ENCODE peak calls at places on chromosome 2, in eight cellular contexts. One of them, this sample, is unnamed.

GRCh38 chr2:100655936-100656534 is 93.2 kb downstream of the PDCL3 start:
- DNase-seq in activated CD8-positive, alpha-beta memory T cell treated with anti-CD3 and anti-CD28 coated beads, Interleukin-2, amount 50 U/mL, for 48 hours: no peak
- DNase-seq in iPS-NIHi11: no peak
- DNase-seq in T-helper 2 cell: no peak
- DNase-seq in GM12892: no peak
- DNase-seq in GM06990: no peak
- DNase-seq in iris pigment epithelial cell: no peak
- DNase-seq in right atrium auricular region: no peak
- DNase-seq in this sample: no peak

GRCh38 chr2:46950314-46950713 is 34.7 kb upstream of the MCFD2 start:
- DNase-seq in activated CD8-positive, alpha-beta memory T cell treated with anti-CD3 and anti-CD28 coated beads, Interleukin-2, amount 50 U/mL, for 48 hours: no peak
- DNase-seq in iPS-NIHi11: no peak
- DNase-seq in T-helper 2 cell: no peak
- DNase-seq in GM12892: no peak
- DNase-seq in GM06990: no peak
- DNase-seq in iris pigment epithelial cell: no peak
- DNase-seq in right atrium auricular region: no peak
- DNase-seq in this sample: no peak

GRCh38 chr2:26712486-26713465 is 20.3 kb downstream of the KCNK3 start:
- DNase-seq in activated CD8-positive, alpha-beta memory T cell treated with anti-CD3 and anti-CD28 coated beads, Interleukin-2, amount 50 U/mL, for 48 hours: no peak
- DNase-seq in iPS-NIHi11: no peak
- DNase-seq in T-helper 2 cell: no peak
- DNase-seq in GM12892: no peak
- DNase-seq in GM06990: no peak
- DNase-seq in iris pigment epithelial cell: no peak
- DNase-seq in right atrium auricular region: no peak
- DNase-seq in this sample: no peak

GRCh38 chr2:38245114-38245641 is 131.9 kb downstream of the ATL2 start:
- DNase-seq in activated CD8-positive, alpha-beta memory T cell treated with anti-CD3 and anti-CD28 coated beads, Interleukin-2, amount 50 U/mL, for 48 hours: no peak
- DNase-seq in iPS-NIHi11: peak; percentile 58
- DNase-seq in T-helper 2 cell: no peak
- DNase-seq in GM12892: no peak
- DNase-seq in GM06990: no peak
- DNase-seq in iris pigment epithelial cell: no peak
- DNase-seq in right atrium auricular region: no peak
- DNase-seq in this sample: no peak

GRCh38 chr2:40820319-40820718 is 368.4 kb upstream of the SLC8A1 start:
- DNase-seq in activated CD8-positive, alpha-beta memory T cell treated with anti-CD3 and anti-CD28 coated beads, Interleukin-2, amount 50 U/mL, for 48 hours: no peak
- DNase-seq in iPS-NIHi11: no peak
- DNase-seq in T-helper 2 cell: no peak
- DNase-seq in GM12892: no peak
- DNase-seq in GM06990: no peak
- DNase-seq in iris pigment epithelial cell: no peak
- DNase-seq in right atrium auricular region: no peak
- DNase-seq in this sample: no peak

GRCh38 chr2:224135881-224136280 is 96.8 kb upstream of the SERPINE2 start:
- DNase-seq in activated CD8-positive, alpha-beta memory T cell treated with anti-CD3 and anti-CD28 coated beads, Interleukin-2, amount 50 U/mL, for 48 hours: no peak
- DNase-seq in iPS-NIHi11: no peak
- DNase-seq in T-helper 2 cell: no peak
- DNase-seq in GM12892: no peak
- DNase-seq in GM06990: no peak
- DNase-seq in iris pigment epithelial cell: no peak
- DNase-seq in right atrium auricular region: no peak
- DNase-seq in this sample: no peak

GRCh38 chr2:173521450-173522192 is 166.9 kb downstream of the CDCA7 start:
- DNase-seq in activated CD8-positive, alpha-beta memory T cell treated with anti-CD3 and anti-CD28 coated beads, Interleukin-2, amount 50 U/mL, for 48 hours: no peak
- DNase-seq in iPS-NIHi11: no peak
- DNase-seq in T-helper 2 cell: no peak
- DNase-seq in GM12892: no peak
- DNase-seq in GM06990: no peak
- DNase-seq in iris pigment epithelial cell: no peak
- DNase-seq in right atrium auricular region: no peak
- DNase-seq in this sample: no peak

GRCh38 chr2:164542584-164543021 is 78.7 kb downstream of the GRB14 start:
- DNase-seq in activated CD8-positive, alpha-beta memory T cell treated with anti-CD3 and anti-CD28 coated beads, Interleukin-2, amount 50 U/mL, for 48 hours: no peak
- DNase-seq in iPS-NIHi11: no peak
- DNase-seq in T-helper 2 cell: no peak
- DNase-seq in GM12892: no peak
- DNase-seq in GM06990: no peak
- DNase-seq in iris pigment epithelial cell: peak; percentile 82
- DNase-seq in right atrium auricular region: no peak
- DNase-seq in this sample: no peak

GRCh38 chr2:179455824-179456223 is 191.2 kb upstream of the SESTD1 start:
- DNase-seq in activated CD8-positive, alpha-beta memory T cell treated with anti-CD3 and anti-CD28 coated beads, Interleukin-2, amount 50 U/mL, for 48 hours: no peak
- DNase-seq in iPS-NIHi11: no peak
- DNase-seq in T-helper 2 cell: no peak
- DNase-seq in GM12892: no peak
- DNase-seq in GM06990: no peak
- DNase-seq in iris pigment epithelial cell: peak; percentile 62
- DNase-seq in right atrium auricular region: no peak
- DNase-seq in this sample: no peak

GRCh38 chr2:191910518-191910917 is 63.6 kb upstream of the CAVIN2 start:
- DNase-seq in activated CD8-positive, alpha-beta memory T cell treated with anti-CD3 and anti-CD28 coated beads, Interleukin-2, amount 50 U/mL, for 48 hours: no peak
- DNase-seq in iPS-NIHi11: no peak
- DNase-seq in T-helper 2 cell: no peak
- DNase-seq in GM12892: no peak
- DNase-seq in GM06990: no peak
- DNase-seq in iris pigment epithelial cell: peak; percentile 87
- DNase-seq in right atrium auricular region: no peak
- DNase-seq in this sample: no peak

GRCh38 chr2:161842751-161843433 is 218.7 kb downstream of the SLC4A10 start:
- DNase-seq in activated CD8-positive, alpha-beta memory T cell treated with anti-CD3 and anti-CD28 coated beads, Interleukin-2, amount 50 U/mL, for 48 hours: no peak
- DNase-seq in iPS-NIHi11: no peak
- DNase-seq in T-helper 2 cell: no peak
- DNase-seq in GM12892: no peak
- DNase-seq in GM06990: no peak
- DNase-seq in iris pigment epithelial cell: no peak
- DNase-seq in right atrium auricular region: no peak
- DNase-seq in this sample: no peak

GRCh38 chr2:64950226-64951160 is 38.7 kb upstream of the SLC1A4 start:
- DNase-seq in activated CD8-positive, alpha-beta memory T cell treated with anti-CD3 and anti-CD28 coated beads, Interleukin-2, amount 50 U/mL, for 48 hours: no peak
- DNase-seq in iPS-NIHi11: no peak
- DNase-seq in T-helper 2 cell: no peak
- DNase-seq in GM12892: no peak
- DNase-seq in GM06990: no peak
- DNase-seq in iris pigment epithelial cell: peak; percentile 34
- DNase-seq in right atrium auricular region: no peak
- DNase-seq in this sample: no peak

GRCh38 chr2:188701836-188702235 is 272.3 kb upstream of the COL3A1 start:
- DNase-seq in activated CD8-positive, alpha-beta memory T cell treated with anti-CD3 and anti-CD28 coated beads, Interleukin-2, amount 50 U/mL, for 48 hours: no peak
- DNase-seq in iPS-NIHi11: no peak
- DNase-seq in T-helper 2 cell: no peak
- DNase-seq in GM12892: no peak
- DNase-seq in GM06990: no peak
- DNase-seq in iris pigment epithelial cell: peak; percentile 84
- DNase-seq in right atrium auricular region: no peak
- DNase-seq in this sample: no peak

GRCh38 chr2:15359716-15360531 is 201.2 kb downstream of the NBAS start:
- DNase-seq in activated CD8-positive, alpha-beta memory T cell treated with anti-CD3 and anti-CD28 coated beads, Interleukin-2, amount 50 U/mL, for 48 hours: no peak
- DNase-seq in iPS-NIHi11: no peak
- DNase-seq in T-helper 2 cell: no peak
- DNase-seq in GM12892: no peak
- DNase-seq in GM06990: no peak
- DNase-seq in iris pigment epithelial cell: peak; percentile 94
- DNase-seq in right atrium auricular region: no peak
- DNase-seq in this sample: no peak

This sample was measured in coronary artery.